ENCODE peak calls at places on chromosome 12, in four cellular contexts. V, X, E and B are unnamed samples.

GRCh38 chr12:57087689-57088441 is 1.0 kb upstream of the NAB2 start:
- DNase-seq in X (peak; percentile 88), E (peak; percentile 86), V (peak; percentile 94), B (peak; percentile 94)

GRCh38 chr12:96211989-96212388 is 17.8 kb downstream of the ELK3 start:
- DNase-seq in E (no peak), X (no peak), V (no peak), B (no peak)

GRCh38 chr12:86860804-86861203 is 604.6 kb upstream of the MGAT4C start:
- DNase-seq in E (no peak), X (no peak), V (no peak), B (no peak)

GRCh38 chr12:75674393-75674792 is 163.0 kb upstream of the KRR1 start:
- DNase-seq in X (no peak), V (no peak), E (no peak), B (no peak)

GRCh38 chr12:52615208-52615868 is 3.0 kb downstream of the KRT73 start:
- DNase-seq in V (peak; percentile 23), X (no peak), E (no peak), B (peak; percentile 51)

GRCh38 chr12:57193706-57194245 is 22.8 kb upstream of the NXPH4 start:
- DNase-seq in V (no peak), E (no peak), X (no peak), B (no peak)

GRCh38 chr12:108635201-108635996 is 1.7 kb upstream of the SELPLG start:
- DNase-seq in X (peak; percentile 73), E (no peak), V (no peak), B (no peak)

GRCh38 chr12:107225626-107226025 is 132.3 kb upstream of the CRY1 start:
- DNase-seq in X (no peak), V (no peak), E (no peak), B (no peak)

GRCh38 chr12:110863161-110863560 is 16.4 kb downstream of the CCDC63 start:
- DNase-seq in X (no peak), E (no peak), V (no peak), B (no peak)

GRCh38 chr12:24562761-24563392 is 386.0 kb downstream of the BCAT1 start:
- DNase-seq in X (peak; percentile 26), V (no peak), E (no peak), B (no peak)

GRCh38 chr12:67651380-67651695 is 2.8 kb downstream of the DYRK2 start:
- DNase-seq in E (no peak), V (no peak), X (peak; percentile 37), B (no peak)

GRCh38 chr12:23424685-23425084 is 524.8 kb downstream of the SOX5 start:
- DNase-seq in X (no peak), V (no peak), E (no peak), B (no peak)

GRCh38 chr12:79897617-79898016 is 37.3 kb downstream of the PPP1R12A start:
- DNase-seq in X (no peak), V (no peak), E (no peak), B (no peak)